ENCODE peak calls at places on chromosomes 7 and 10, in eight cellular contexts. One of them, this sample, is unnamed.

GRCh38 chr10:8050561-8051108 is 3.9 kb upstream of the GATA3 start:
- DNase-seq in activated CD8-positive, alpha-beta T cell treated with anti-CD3 and anti-CD28 coated beads for 36 hours: peak
- DNase-seq in lower lobe of right lung: no peak
- DNase-seq in kidney: peak
- DNase-seq in endothelial cell of umbilical vein: no peak
- DNase-seq in H1: no peak
- DNase-seq in CD8-positive, alpha-beta T cell: no peak
- DNase-seq in neural crest cell: no peak
- DNase-seq in this sample: no peak

GRCh38 chr10:75613685-75614587 is 182.5 kb downstream of the LRMDA start:
- DNase-seq in activated CD8-positive, alpha-beta T cell treated with anti-CD3 and anti-CD28 coated beads for 36 hours: no peak
- DNase-seq in lower lobe of right lung: no peak
- DNase-seq in kidney: no peak
- DNase-seq in endothelial cell of umbilical vein: no peak
- DNase-seq in H1: no peak
- DNase-seq in CD8-positive, alpha-beta T cell: no peak
- DNase-seq in neural crest cell: no peak
- DNase-seq in this sample: no peak

GRCh38 chr7:152362128-152362926 is 73.5 kb downstream of the KMT2C start:
- DNase-seq in activated CD8-positive, alpha-beta T cell treated with anti-CD3 and anti-CD28 coated beads for 36 hours: no peak
- DNase-seq in lower lobe of right lung: no peak
- DNase-seq in kidney: no peak
- DNase-seq in endothelial cell of umbilical vein: no peak
- DNase-seq in H1: no peak
- DNase-seq in CD8-positive, alpha-beta T cell: no peak
- DNase-seq in neural crest cell: no peak
- DNase-seq in this sample: no peak

GRCh38 chr7:94087664-94088352 is 83.7 kb upstream of the BET1 start:
- DNase-seq in activated CD8-positive, alpha-beta T cell treated with anti-CD3 and anti-CD28 coated beads for 36 hours: peak
- DNase-seq in lower lobe of right lung: no peak
- DNase-seq in kidney: no peak
- DNase-seq in endothelial cell of umbilical vein: peak
- DNase-seq in H1: peak
- DNase-seq in CD8-positive, alpha-beta T cell: no peak
- DNase-seq in neural crest cell: peak
- DNase-seq in this sample: no peak

GRCh38 chr7:10888861-10889260 is 84.8 kb upstream of the PHF14 start:
- DNase-seq in activated CD8-positive, alpha-beta T cell treated with anti-CD3 and anti-CD28 coated beads for 36 hours: peak
- DNase-seq in lower lobe of right lung: no peak
- DNase-seq in kidney: no peak
- DNase-seq in endothelial cell of umbilical vein: no peak
- DNase-seq in H1: no peak
- DNase-seq in CD8-positive, alpha-beta T cell: no peak
- DNase-seq in neural crest cell: no peak
- DNase-seq in this sample: no peak

GRCh38 chr7:12635830-12636229 is 51.6 kb upstream of the ARL4A start:
- DNase-seq in activated CD8-positive, alpha-beta T cell treated with anti-CD3 and anti-CD28 coated beads for 36 hours: no peak
- DNase-seq in lower lobe of right lung: no peak
- DNase-seq in kidney: no peak
- DNase-seq in endothelial cell of umbilical vein: no peak
- DNase-seq in H1: no peak
- DNase-seq in CD8-positive, alpha-beta T cell: no peak
- DNase-seq in neural crest cell: no peak
- DNase-seq in this sample: no peak

GRCh38 chr10:67697646-67698245 is 1.8 kb upstream of the CTNNA3 start:
- DNase-seq in activated CD8-positive, alpha-beta T cell treated with anti-CD3 and anti-CD28 coated beads for 36 hours: peak
- DNase-seq in lower lobe of right lung: no peak
- DNase-seq in kidney: no peak
- DNase-seq in endothelial cell of umbilical vein: peak
- DNase-seq in H1: no peak
- DNase-seq in CD8-positive, alpha-beta T cell: no peak
- DNase-seq in neural crest cell: peak
- DNase-seq in this sample: no peak

GRCh38 chr10:3398825-3399646 is 226.5 kb upstream of the PITRM1 start:
- DNase-seq in activated CD8-positive, alpha-beta T cell treated with anti-CD3 and anti-CD28 coated beads for 36 hours: no peak
- DNase-seq in lower lobe of right lung: no peak
- DNase-seq in kidney: peak
- DNase-seq in endothelial cell of umbilical vein: peak
- DNase-seq in H1: no peak
- DNase-seq in CD8-positive, alpha-beta T cell: no peak
- DNase-seq in neural crest cell: peak
- DNase-seq in this sample: peak

GRCh38 chr10:83190614-83191013 is 948.7 kb upstream of the GHITM start:
- DNase-seq in activated CD8-positive, alpha-beta T cell treated with anti-CD3 and anti-CD28 coated beads for 36 hours: no peak
- DNase-seq in lower lobe of right lung: no peak
- DNase-seq in kidney: no peak
- DNase-seq in endothelial cell of umbilical vein: no peak
- DNase-seq in H1: no peak
- DNase-seq in CD8-positive, alpha-beta T cell: no peak
- DNase-seq in neural crest cell: no peak
- DNase-seq in this sample: no peak

GRCh38 chr10:78779339-78779955 is 289.3 kb upstream of the ZMIZ1 start:
- DNase-seq in activated CD8-positive, alpha-beta T cell treated with anti-CD3 and anti-CD28 coated beads for 36 hours: no peak
- DNase-seq in lower lobe of right lung: no peak
- DNase-seq in kidney: peak
- DNase-seq in endothelial cell of umbilical vein: no peak
- DNase-seq in H1: no peak
- DNase-seq in CD8-positive, alpha-beta T cell: no peak
- DNase-seq in neural crest cell: no peak
- DNase-seq in this sample: no peak

GRCh38 chr10:25820496-25821415 is 113.3 kb upstream of the MYO3A start:
- DNase-seq in activated CD8-positive, alpha-beta T cell treated with anti-CD3 and anti-CD28 coated beads for 36 hours: no peak
- DNase-seq in lower lobe of right lung: no peak
- DNase-seq in kidney: no peak
- DNase-seq in endothelial cell of umbilical vein: no peak
- DNase-seq in H1: no peak
- DNase-seq in CD8-positive, alpha-beta T cell: no peak
- DNase-seq in neural crest cell: no peak
- DNase-seq in this sample: no peak

GRCh38 chr10:104109908-104110662 is 11.9 kb upstream of the SFR1 start:
- DNase-seq in activated CD8-positive, alpha-beta T cell treated with anti-CD3 and anti-CD28 coated beads for 36 hours: no peak
- DNase-seq in lower lobe of right lung: no peak
- DNase-seq in kidney: no peak
- DNase-seq in endothelial cell of umbilical vein: peak
- DNase-seq in H1: no peak
- DNase-seq in CD8-positive, alpha-beta T cell: no peak
- DNase-seq in neural crest cell: no peak
- DNase-seq in this sample: no peak

GRCh38 chr10:97046426-97047072 is 139.2 kb downstream of the SLIT1 start:
- DNase-seq in activated CD8-positive, alpha-beta T cell treated with anti-CD3 and anti-CD28 coated beads for 36 hours: no peak
- DNase-seq in lower lobe of right lung: no peak
- DNase-seq in kidney: no peak
- DNase-seq in endothelial cell of umbilical vein: no peak
- DNase-seq in H1: no peak
- DNase-seq in CD8-positive, alpha-beta T cell: no peak
- DNase-seq in neural crest cell: no peak
- DNase-seq in this sample: no peak

GRCh38 chr7:38105874-38106483 is 72.1 kb upstream of the STARD3NL start:
- DNase-seq in activated CD8-positive, alpha-beta T cell treated with anti-CD3 and anti-CD28 coated beads for 36 hours: peak
- DNase-seq in lower lobe of right lung: no peak
- DNase-seq in kidney: no peak
- DNase-seq in endothelial cell of umbilical vein: peak
- DNase-seq in H1: no peak
- DNase-seq in CD8-positive, alpha-beta T cell: no peak
- DNase-seq in neural crest cell: no peak
- DNase-seq in this sample: no peak

GRCh38 chr10:25068152-25069058 is 52.0 kb downstream of the THNSL1 start:
- DNase-seq in activated CD8-positive, alpha-beta T cell treated with anti-CD3 and anti-CD28 coated beads for 36 hours: no peak
- DNase-seq in lower lobe of right lung: no peak
- DNase-seq in kidney: no peak
- DNase-seq in endothelial cell of umbilical vein: peak
- DNase-seq in H1: no peak
- DNase-seq in CD8-positive, alpha-beta T cell: no peak
- DNase-seq in neural crest cell: no peak
- DNase-seq in this sample: no peak

GRCh38 chr7:75969182-75969581 is 25.2 kb downstream of the TMEM120A start:
- DNase-seq in activated CD8-positive, alpha-beta T cell treated with anti-CD3 and anti-CD28 coated beads for 36 hours: no peak
- DNase-seq in lower lobe of right lung: no peak
- DNase-seq in kidney: no peak
- DNase-seq in endothelial cell of umbilical vein: no peak
- DNase-seq in H1: no peak
- DNase-seq in CD8-positive, alpha-beta T cell: no peak
- DNase-seq in neural crest cell: no peak
- DNase-seq in this sample: no peak

GRCh38 chr7:8295638-8296361 is 33.8 kb upstream of the ICA1 start:
- DNase-seq in activated CD8-positive, alpha-beta T cell treated with anti-CD3 and anti-CD28 coated beads for 36 hours: peak
- DNase-seq in lower lobe of right lung: no peak
- DNase-seq in kidney: no peak
- DNase-seq in endothelial cell of umbilical vein: peak
- DNase-seq in H1: no peak
- DNase-seq in CD8-positive, alpha-beta T cell: no peak
- DNase-seq in neural crest cell: peak
- DNase-seq in this sample: no peak

GRCh38 chr10:69697006-69697405 is 67.0 kb downstream of the FAM241B start:
- DNase-seq in activated CD8-positive, alpha-beta T cell treated with anti-CD3 and anti-CD28 coated beads for 36 hours: no peak
- DNase-seq in lower lobe of right lung: no peak
- DNase-seq in kidney: no peak
- DNase-seq in endothelial cell of umbilical vein: no peak
- DNase-seq in H1: no peak
- DNase-seq in CD8-positive, alpha-beta T cell: no peak
- DNase-seq in neural crest cell: no peak
- DNase-seq in this sample: no peak

GRCh38 chr10:69693886-69694285 is 63.8 kb downstream of the FAM241B start:
- DNase-seq in activated CD8-positive, alpha-beta T cell treated with anti-CD3 and anti-CD28 coated beads for 36 hours: no peak
- DNase-seq in lower lobe of right lung: no peak
- DNase-seq in kidney: no peak
- DNase-seq in endothelial cell of umbilical vein: no peak
- DNase-seq in H1: no peak
- DNase-seq in CD8-positive, alpha-beta T cell: no peak
- DNase-seq in neural crest cell: no peak
- DNase-seq in this sample: no peak

GRCh38 chr10:69692891-69693290 is 62.8 kb downstream of the FAM241B start:
- DNase-seq in activated CD8-positive, alpha-beta T cell treated with anti-CD3 and anti-CD28 coated beads for 36 hours: no peak
- DNase-seq in lower lobe of right lung: no peak
- DNase-seq in kidney: no peak
- DNase-seq in endothelial cell of umbilical vein: no peak
- DNase-seq in H1: no peak
- DNase-seq in CD8-positive, alpha-beta T cell: no peak
- DNase-seq in neural crest cell: no peak
- DNase-seq in this sample: no peak

GRCh38 chr10:69696073-69696731 is 66.2 kb downstream of the FAM241B start:
- DNase-seq in activated CD8-positive, alpha-beta T cell treated with anti-CD3 and anti-CD28 coated beads for 36 hours: peak
- DNase-seq in lower lobe of right lung: no peak
- DNase-seq in kidney: no peak
- DNase-seq in endothelial cell of umbilical vein: peak
- DNase-seq in H1: peak
- DNase-seq in CD8-positive, alpha-beta T cell: no peak
- DNase-seq in neural crest cell: peak
- DNase-seq in this sample: no peak
- TF ChIP-seq CTCF in activated CD8-positive, alpha-beta T cell treated with anti-CD3 and anti-CD28 coated beads for 36 hours: peak
- TF ChIP-seq CTCF in lower lobe of right lung: peak
- TF ChIP-seq CTCF in kidney: peak
- TF ChIP-seq CTCF in endothelial cell of umbilical vein: peak
- TF ChIP-seq CTCF in H1: peak
- TF ChIP-seq CTCF in CD8-positive, alpha-beta T cell: peak
- TF ChIP-seq CTCF in neural crest cell: peak
- TF ChIP-seq CTCF in this sample: peak

GRCh38 chr7:116807011-116807560 is 55.3 kb upstream of the CAPZA2 start:
- DNase-seq in activated CD8-positive, alpha-beta T cell treated with anti-CD3 and anti-CD28 coated beads for 36 hours: no peak
- DNase-seq in lower lobe of right lung: no peak
- DNase-seq in kidney: no peak
- DNase-seq in endothelial cell of umbilical vein: no peak
- DNase-seq in H1: no peak
- DNase-seq in CD8-positive, alpha-beta T cell: no peak
- DNase-seq in neural crest cell: no peak
- DNase-seq in this sample: no peak

GRCh38 chr7:116812905-116813304 is 49.5 kb upstream of the CAPZA2 start:
- DNase-seq in activated CD8-positive, alpha-beta T cell treated with anti-CD3 and anti-CD28 coated beads for 36 hours: no peak
- DNase-seq in lower lobe of right lung: no peak
- DNase-seq in kidney: no peak
- DNase-seq in endothelial cell of umbilical vein: no peak
- DNase-seq in H1: no peak
- DNase-seq in CD8-positive, alpha-beta T cell: no peak
- DNase-seq in neural crest cell: no peak
- DNase-seq in this sample: no peak

GRCh38 chr7:116811768-116812167 is 50.6 kb upstream of the CAPZA2 start:
- DNase-seq in activated CD8-positive, alpha-beta T cell treated with anti-CD3 and anti-CD28 coated beads for 36 hours: no peak
- DNase-seq in lower lobe of right lung: no peak
- DNase-seq in kidney: no peak
- DNase-seq in endothelial cell of umbilical vein: no peak
- DNase-seq in H1: no peak
- DNase-seq in CD8-positive, alpha-beta T cell: no peak
- DNase-seq in neural crest cell: no peak
- DNase-seq in this sample: no peak

GRCh38 chr7:116810267-116811116 is 51.9 kb upstream of the CAPZA2 start:
- DNase-seq in activated CD8-positive, alpha-beta T cell treated with anti-CD3 and anti-CD28 coated beads for 36 hours: no peak
- DNase-seq in lower lobe of right lung: no peak
- DNase-seq in kidney: no peak
- DNase-seq in endothelial cell of umbilical vein: peak
- DNase-seq in H1: no peak
- DNase-seq in CD8-positive, alpha-beta T cell: no peak
- DNase-seq in neural crest cell: no peak
- DNase-seq in this sample: no peak

GRCh38 chr7:116809636-116810266 is 52.6 kb upstream of the CAPZA2 start:
- DNase-seq in activated CD8-positive, alpha-beta T cell treated with anti-CD3 and anti-CD28 coated beads for 36 hours: peak
- DNase-seq in lower lobe of right lung: no peak
- DNase-seq in kidney: no peak
- DNase-seq in endothelial cell of umbilical vein: peak
- DNase-seq in H1: no peak
- DNase-seq in CD8-positive, alpha-beta T cell: no peak
- DNase-seq in neural crest cell: peak
- DNase-seq in this sample: no peak
- TF ChIP-seq CTCF in activated CD8-positive, alpha-beta T cell treated with anti-CD3 and anti-CD28 coated beads for 36 hours: peak
- TF ChIP-seq CTCF in lower lobe of right lung: peak
- TF ChIP-seq CTCF in kidney: peak
- TF ChIP-seq CTCF in endothelial cell of umbilical vein: peak
- TF ChIP-seq CTCF in H1: no peak
- TF ChIP-seq CTCF in CD8-positive, alpha-beta T cell: peak
- TF ChIP-seq CTCF in neural crest cell: peak
- TF ChIP-seq CTCF in this sample: peak

GRCh38 chr10:102608487-102608886 is 35.8 kb upstream of the TRIM8 start:
- DNase-seq in activated CD8-positive, alpha-beta T cell treated with anti-CD3 and anti-CD28 coated beads for 36 hours: peak
- DNase-seq in lower lobe of right lung: no peak
- DNase-seq in kidney: no peak
- DNase-seq in endothelial cell of umbilical vein: no peak
- DNase-seq in H1: no peak
- DNase-seq in CD8-positive, alpha-beta T cell: no peak
- DNase-seq in neural crest cell: no peak
- DNase-seq in this sample: peak
- TF ChIP-seq CTCF in activated CD8-positive, alpha-beta T cell treated with anti-CD3 and anti-CD28 coated beads for 36 hours: no peak
- TF ChIP-seq CTCF in lower lobe of right lung: no peak
- TF ChIP-seq CTCF in kidney: no peak
- TF ChIP-seq CTCF in endothelial cell of umbilical vein: no peak
- TF ChIP-seq CTCF in H1: peak
- TF ChIP-seq CTCF in CD8-positive, alpha-beta T cell: no peak
- TF ChIP-seq CTCF in neural crest cell: no peak
- TF ChIP-seq CTCF in this sample: peak

DNA sequence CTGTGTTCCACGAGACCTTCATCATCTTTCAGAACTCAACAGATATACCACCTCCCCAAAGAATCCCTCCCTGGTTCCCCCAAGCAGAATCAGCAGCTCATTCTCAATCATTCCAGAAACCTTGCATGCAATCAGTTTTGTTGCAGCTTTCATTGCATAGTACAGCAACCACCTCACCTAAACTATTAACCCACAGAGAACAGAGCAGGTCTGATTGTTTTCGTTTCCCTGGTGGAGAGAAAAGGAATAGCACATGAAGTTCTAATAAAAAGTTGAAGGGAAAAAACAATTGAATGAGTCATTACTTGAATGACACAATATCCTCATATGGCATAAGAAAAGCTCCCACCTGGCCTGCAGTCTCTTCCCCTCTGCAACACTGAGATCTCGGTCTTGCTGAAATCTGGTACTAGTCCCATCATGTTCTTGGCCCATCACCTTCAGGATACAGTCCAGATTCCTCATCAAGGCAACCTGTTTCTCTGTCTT is 147.1 kb upstream of the GDF10 start:
- DNase-seq in activated CD8-positive, alpha-beta T cell treated with anti-CD3 and anti-CD28 coated beads for 36 hours: peak
- DNase-seq in lower lobe of right lung: no peak
- DNase-seq in kidney: no peak
- DNase-seq in endothelial cell of umbilical vein: peak
- DNase-seq in H1: no peak
- DNase-seq in CD8-positive, alpha-beta T cell: no peak
- DNase-seq in neural crest cell: no peak
- DNase-seq in this sample: no peak
- TF ChIP-seq CTCF in activated CD8-positive, alpha-beta T cell treated with anti-CD3 and anti-CD28 coated beads for 36 hours: peak
- TF ChIP-seq CTCF in lower lobe of right lung: peak
- TF ChIP-seq CTCF in kidney: no peak
- TF ChIP-seq CTCF in endothelial cell of umbilical vein: peak
- TF ChIP-seq CTCF in H1: no peak
- TF ChIP-seq CTCF in CD8-positive, alpha-beta T cell: peak
- TF ChIP-seq CTCF in neural crest cell: peak
- TF ChIP-seq CTCF in this sample: peak